ENCODE peak calls at places on chromosomes 1 and 21, in four cellular contexts. K, F, B and T are unnamed samples. For H3K36me3, the result is how much of the 10 kb centered on the place peaks cover.

GRCh38 chr1:238318294-238318908 is 427.7 kb upstream of the ZP4 start:
- DNase-seq in K (no peak), F (no peak), B (no peak), T (no peak)

GRCh38 chr1:41468082-41468762 is 16.3 kb downstream of the EDN2 start:
- DNase-seq in K (no peak), F (peak), B (no peak), T (no peak)

GRCh38 chr1:8702121-8702520 is 115.3 kb downstream of the RERE start:
- DNase-seq in K (peak), F (no peak), B (no peak), T (peak)

GRCh38 chr1:205150651-205151428 is 29.1 kb upstream of the RBBP5 start:
- DNase-seq in K (no peak), F (no peak), B (no peak), T (no peak)

GRCh38 chr1:200889571-200889970 is 5.1 kb upstream of the INAVA start:
- DNase-seq in K (no peak), F (no peak), B (no peak), T (no peak)

GRCh38 chr1:93798301-93798700 is 80.7 kb downstream of the DNTTIP2 start:
- DNase-seq in K (no peak), F (no peak), B (no peak), T (no peak)

GRCh38 chr21:45982758-45983731 is 1.5 kb downstream of the COL6A1 start:
- DNase-seq in K (no peak), F (peak), B (no peak), T (no peak)

GRCh38 chr1:95953668-95954067 is 719.7 kb downstream of the RWDD3 start:
- DNase-seq in K (no peak), F (no peak), B (no peak), T (no peak)

GRCh38 chr1:5770981-5771765 is 221.1 kb downstream of the NPHP4 start:
- DNase-seq in K (no peak), F (peak), B (no peak), T (no peak)

GRCh38 chr1:77126309-77126708 is 92.9 kb downstream of the PIGK start:
- DNase-seq in K (peak), F (no peak), B (no peak), T (no peak)

GRCh38 chr21:43805275-43805800 is 16.0 kb downstream of the RRP1 start:
- DNase-seq in K (no peak), F (peak), B (no peak), T (no peak)

GRCh38 chr21:43800566-43800965 is 11.2 kb downstream of the RRP1 start:
- DNase-seq in K (no peak), F (no peak), B (no peak), T (no peak)

GRCh38 chr21:43803558-43804300 is 14.4 kb downstream of the RRP1 start:
- DNase-seq in K (no peak), F (no peak), B (no peak), T (no peak)

GRCh38 chr21:43801006-43801783 is 11.8 kb downstream of the RRP1 start:
- DNase-seq in K (no peak), F (no peak), B (no peak), T (peak)

GRCh38 chr21:43802713-43803313 is 13.4 kb downstream of the RRP1 start:
- DNase-seq in K (no peak), F (peak), B (no peak), T (no peak)
- H3K36me3 ChIP-seq in K (under half), F (half or more), B (under half), T (under half)

GRCh38 chr1:30330644-30331043 is 392.7 kb downstream of the MATN1 start:
- DNase-seq in K (no peak), F (no peak), B (no peak), T (no peak)

GRCh38 chr1:30328401-30329262 is 394.8 kb downstream of the MATN1 start:
- DNase-seq in K (no peak), F (no peak), B (no peak), T (no peak)

GRCh38 chr1:30329263-30329753 is 394.1 kb downstream of the MATN1 start:
- DNase-seq in K (no peak), F (no peak), B (no peak), T (no peak)

GRCh38 chr1:30331415-30332065 is 391.8 kb downstream of the MATN1 start:
- DNase-seq in K (no peak), F (no peak), B (no peak), T (no peak)

GRCh38 chr1:30329802-30330557 is 393.4 kb downstream of the MATN1 start:
- DNase-seq in K (no peak), F (no peak), B (no peak), T (no peak)
- TF ChIP-seq CTCF in K (no peak), F (no peak), B (no peak), T (no peak)

GRCh38 chr21:37228003-37228400 is 39.1 kb downstream of the VPS26C start:
- DNase-seq in K (no peak), F (no peak), B (no peak), T (peak)
- H3K36me3 ChIP-seq in K (under half), F (half or more), B (under half), T (under half)

DNA sequence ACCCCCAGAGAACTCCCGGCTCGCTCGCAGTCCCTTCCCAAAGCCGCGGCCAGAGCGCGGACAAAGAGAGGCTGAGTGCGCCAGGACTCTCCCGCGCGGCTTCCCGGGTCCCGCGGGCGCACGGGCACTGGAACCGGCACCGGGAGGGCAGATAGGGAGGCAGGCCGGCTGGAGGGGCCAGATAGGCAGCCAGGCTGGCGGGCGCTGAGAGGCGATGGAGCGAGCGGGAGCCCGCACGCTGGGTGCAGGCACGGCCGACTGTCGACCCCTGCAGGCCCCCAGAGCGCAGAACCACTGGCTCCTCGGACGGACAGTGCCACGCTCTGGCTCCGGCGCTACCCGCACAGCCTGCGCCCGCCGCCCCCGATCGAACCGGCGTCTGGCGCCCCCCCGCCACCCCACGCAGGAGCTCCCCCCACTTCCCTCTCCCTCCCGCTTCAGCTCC is 634 bp downstream of the SLC6A9 start:
- DNase-seq in K (no peak), F (peak), B (peak), T (no peak)
- TF ChIP-seq CTCF in K (no peak), F (no peak), B (no peak), T (no peak)

GRCh38 chr1:19374402-19374801 is 62.3 kb downstream of the SLC66A1 start:
- DNase-seq in K (no peak), F (no peak), B (no peak), T (no peak)

GRCh38 chr1:19375621-19376020 is 63.5 kb downstream of the SLC66A1 start:
- DNase-seq in K (no peak), F (no peak), B (no peak), T (no peak)

GRCh38 chr1:19377812-19378718 is 65.9 kb downstream of the SLC66A1 start:
- DNase-seq in K (no peak), F (no peak), B (no peak), T (no peak)

GRCh38 chr1:19374926-19375325 is 62.8 kb downstream of the SLC66A1 start:
- DNase-seq in K (no peak), F (no peak), B (no peak), T (no peak)

GRCh38 chr1:19376428-19377372 is 64.6 kb downstream of the SLC66A1 start:
- DNase-seq in K (no peak), F (no peak), B (no peak), T (no peak)
- H3K36me3 ChIP-seq in K (under half), F (under half), B (under half), T (under half)

DNA sequence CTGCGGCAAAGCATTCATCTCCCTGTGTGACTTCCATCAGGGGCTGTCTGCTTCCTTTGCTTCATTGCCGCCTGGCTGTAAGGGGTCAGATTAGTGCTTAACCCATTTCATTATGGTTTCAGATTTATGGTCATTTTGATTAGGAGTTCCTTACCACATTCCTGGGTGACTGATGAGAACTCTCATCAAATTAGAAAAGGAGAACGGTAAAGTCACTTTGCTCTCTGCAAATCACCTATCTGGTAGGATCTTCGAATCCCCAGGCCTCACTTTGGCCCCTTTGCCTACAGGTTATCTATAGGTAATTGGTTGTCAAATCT is 12.1 kb upstream of the RCSD1 start:
- DNase-seq in K (no peak), F (no peak), B (no peak), T (no peak)
- TF ChIP-seq CTCF in K (no peak), F (no peak), B (no peak), T (no peak)